ENCODE peak calls at places on chromosomes 12 and 14, in four cellular contexts. U is HCT116, P is fibroblast of pulmonary artery, C is GM23248. R is an unnamed sample.

GRCh38 chr14:45679852-45680251 is 426.9 kb upstream of the MIS18BP1 start:
- DNase-seq in U (peak; percentile 15), P (peak; percentile 48), C (peak; percentile 72), R (peak; percentile 33)

GRCh38 chr12:13074396-13075113 is 28.9 kb downstream of the GSG1 start:
- DNase-seq in U (no peak), P (no peak), C (peak; percentile 53), R (peak; percentile 57)

GRCh38 chr12:5593056-5593455 is 161.1 kb downstream of the NTF3 start:
- DNase-seq in U (no peak), P (no peak), C (no peak), R (no peak)

GRCh38 chr14:102530828-102531478 is 21.4 kb upstream of the ANKRD9 start:
- DNase-seq in U (no peak), P (no peak), C (no peak), R (no peak)

GRCh38 chr12:105995986-105996385 is 142.8 kb downstream of the NUAK1 start:
- DNase-seq in U (no peak), P (no peak), C (peak; percentile 9), R (no peak)

GRCh38 chr14:23494223-23494622 is 24.7 kb downstream of the NGDN start:
- DNase-seq in U (no peak), P (peak; percentile 51), C (no peak), R (peak; percentile 22)

GRCh38 chr12:64610660-64611429 is 550 bp downstream of the RASSF3 start:
- DNase-seq in U (no peak), P (peak; percentile 58), C (peak; percentile 76), R (peak; percentile 37)

GRCh38 chr14:76584271-76584702 is 177.0 kb upstream of the VASH1 start:
- DNase-seq in U (no peak), P (no peak), C (no peak), R (no peak)

GRCh38 chr12:1781770-1782169 is 38.6 kb upstream of the LRTM2 start:
- DNase-seq in U (no peak), P (peak; percentile 31), C (no peak), R (peak; percentile 21)

GRCh38 chr14:100449225-100449987 is 126.3 kb downstream of the SLC25A47 start:
- DNase-seq in U (no peak), P (no peak), C (no peak), R (no peak)

GRCh38 chr12:45208604-45209487 is 7.0 kb upstream of the ANO6 start:
- DNase-seq in U (peak; percentile 52), P (peak; percentile 63), C (peak; percentile 72), R (peak; percentile 74)

GRCh38 chr12:95218164-95218851 is 701 bp downstream of the VEZT start:
- DNase-seq in U (no peak), P (peak; percentile 62), C (peak; percentile 86), R (peak; percentile 72)

GRCh38 chr12:30417697-30418231 is 277.9 kb downstream of the IPO8 start:
- DNase-seq in U (peak; percentile 44), P (peak; percentile 87), C (peak; percentile 96), R (peak; percentile 92)

GRCh38 chr12:27290501-27291168 is 42.0 kb upstream of the BMAL2 start:
- DNase-seq in U (no peak), P (no peak), C (no peak), R (no peak)

GRCh38 chr14:34649344-34649743 is 19.4 kb upstream of the SNX6 start:
- DNase-seq in U (no peak), P (peak; percentile 81), C (peak; percentile 86), R (peak; percentile 79)

GRCh38 chr14:101590062-101590461 is 28.8 kb downstream of the DIO3 start:
- DNase-seq in U (no peak), P (no peak), C (no peak), R (no peak)

GRCh38 chr12:46217686-46218508 is 50.9 kb downstream of the SLC38A1 start:
- DNase-seq in U (no peak), P (no peak), C (no peak), R (no peak)

GRCh38 chr12:20602671-20603402 is 92.3 kb upstream of the SLCO1C1 start:
- DNase-seq in U (no peak), P (peak; percentile 62), C (peak; percentile 81), R (peak; percentile 77)

GRCh38 chr12:57008113-57008687 is 1.9 kb upstream of the ZBTB39 start:
- DNase-seq in U (peak; percentile 52), P (peak; percentile 84), C (peak; percentile 82), R (peak; percentile 84)

GRCh38 chr12:57012600-57013465 is 3.5 kb downstream of the TAC3 start:
- DNase-seq in U (no peak), P (no peak), C (no peak), R (no peak)

GRCh38 chr12:57010627-57011224 is 4.4 kb upstream of the ZBTB39 start:
- DNase-seq in U (no peak), P (no peak), C (no peak), R (no peak)

GRCh38 chr12:57009949-57010626 is 3.7 kb upstream of the ZBTB39 start:
- DNase-seq in U (no peak), P (no peak), C (no peak), R (no peak)

DNA sequence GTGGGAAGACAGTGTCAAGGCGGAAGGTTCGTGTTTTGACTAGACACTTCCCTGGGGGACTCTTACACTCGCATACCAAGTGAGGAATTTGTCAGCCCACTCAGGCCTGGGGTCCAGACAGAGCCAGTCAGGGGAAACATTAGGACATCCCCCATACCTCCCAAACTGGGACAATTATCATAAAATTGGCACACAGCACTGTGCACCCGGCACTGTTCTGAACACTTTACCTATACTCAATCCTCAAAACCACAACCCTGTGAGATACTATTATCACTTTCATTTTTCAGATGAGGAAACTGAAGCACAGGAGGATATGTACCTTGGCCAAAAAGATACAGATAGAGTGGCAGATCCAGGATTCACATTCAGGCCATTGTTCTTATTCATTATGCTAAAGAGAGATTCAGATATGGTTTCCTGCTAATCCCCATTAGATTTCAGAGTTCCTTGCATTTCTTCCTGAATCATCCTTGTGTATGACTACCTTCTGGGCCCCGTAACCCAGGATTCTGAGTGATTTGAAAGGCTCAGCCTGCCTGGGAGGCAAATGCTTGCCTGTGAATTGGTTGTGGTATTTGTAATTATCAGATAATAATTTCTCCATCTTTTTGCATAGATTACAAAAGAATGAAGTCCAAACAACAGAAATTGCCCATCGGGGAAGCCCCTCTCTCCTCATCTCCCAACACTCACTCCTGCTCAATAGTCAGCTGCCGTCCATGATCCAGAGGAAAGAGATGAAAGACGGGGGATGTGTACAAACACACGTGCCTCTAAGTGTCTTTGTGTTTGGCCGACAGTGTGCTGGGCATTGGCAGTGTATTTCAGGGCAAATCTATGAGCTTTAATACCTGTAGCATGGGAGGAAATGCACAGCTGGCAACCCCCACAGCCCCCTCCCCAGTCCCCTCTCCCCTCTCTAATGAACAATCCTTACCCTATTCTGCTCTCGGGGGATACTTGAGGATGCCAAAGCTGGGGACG is 4.6 kb downstream of the TAC3 start:
- DNase-seq in U (no peak), P (no peak), C (peak; percentile 35), R (no peak)
- H3K4me3 ChIP-seq in U (no peak overlapping the region), P (no peak overlapping the region), C (no peak overlapping the region), R (no peak overlapping the region)

GRCh38 chr14:80978403-80978802 is 23.0 kb downstream of the TSHR start:
- DNase-seq in U (no peak), P (no peak), C (no peak), R (no peak)

GRCh38 chr14:80982711-80983110 is 27.3 kb downstream of the TSHR start:
- DNase-seq in U (no peak), P (no peak), C (no peak), R (no peak)

GRCh38 chr14:80979951-80980350 is 24.5 kb downstream of the TSHR start:
- DNase-seq in U (no peak), P (no peak), C (no peak), R (no peak)

GRCh38 chr14:80981673-80982072 is 26.3 kb downstream of the TSHR start:
- DNase-seq in U (no peak), P (no peak), C (no peak), R (no peak)

GRCh38 chr14:80981156-80981555 is 25.7 kb downstream of the TSHR start:
- DNase-seq in U (no peak), P (no peak), C (no peak), R (no peak)
- H3K4me3 ChIP-seq in U (no peak overlapping the region), P (no peak overlapping the region), C (no peak overlapping the region), R (no peak overlapping the region)

DNA sequence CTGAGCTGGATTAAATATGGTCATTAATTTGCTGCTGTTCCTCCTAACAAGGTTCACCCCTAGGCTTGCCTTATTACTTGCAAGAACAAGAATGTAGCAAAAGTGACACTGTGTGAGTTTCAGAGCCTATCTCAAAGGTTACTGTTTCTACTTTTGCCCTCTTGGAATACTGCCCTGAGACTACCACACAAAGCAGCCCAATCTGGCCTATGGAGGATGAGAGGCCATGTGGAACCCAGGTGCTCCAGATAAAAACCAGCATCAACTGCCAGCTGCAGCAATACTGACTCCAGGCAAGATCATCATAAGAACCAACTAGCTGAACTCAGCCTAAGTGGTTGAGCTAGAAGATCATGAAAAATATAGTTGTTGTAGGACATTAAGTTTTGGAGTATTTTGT is 22.4 kb upstream of the SUPT16H start:
- DNase-seq in U (no peak), P (no peak), C (no peak), R (no peak)
- H3K4me3 ChIP-seq in U (no peak overlapping the region), P (no peak overlapping the region), C (no peak overlapping the region), R (no peak overlapping the region)

DNA sequence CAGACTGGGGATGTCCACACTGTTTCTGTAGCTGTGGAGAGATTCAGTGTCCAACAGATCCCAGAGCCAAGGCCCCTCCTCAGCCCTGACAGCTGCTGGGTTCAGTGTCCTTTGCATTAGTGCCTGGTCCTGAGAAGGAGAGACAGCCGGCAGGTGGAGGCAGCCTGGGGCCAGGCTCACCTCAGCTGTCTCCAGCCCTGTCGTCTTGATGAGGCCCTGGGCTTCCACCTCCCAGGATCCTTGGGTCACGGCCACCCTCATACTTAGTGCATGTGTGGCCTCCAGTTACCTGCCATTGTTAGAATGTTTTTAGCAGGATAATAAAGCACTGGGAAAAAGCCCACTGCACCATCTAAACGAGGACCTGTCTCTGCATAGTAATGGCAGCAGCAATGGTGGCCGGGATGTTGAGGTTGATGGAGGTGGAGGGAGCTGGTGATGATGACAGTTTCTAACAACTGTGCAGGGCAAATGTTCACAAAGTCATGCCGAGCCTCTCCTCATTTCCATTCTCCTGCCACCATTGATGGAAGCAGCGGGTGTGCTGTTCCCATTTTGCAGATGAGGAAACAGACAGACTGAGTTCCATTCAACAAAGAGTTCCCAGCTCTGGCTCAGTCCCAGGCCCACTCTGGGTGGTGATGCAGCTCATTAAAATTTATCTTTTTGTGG is 17.7 kb downstream of the ASB2 start:
- DNase-seq in U (no peak), P (no peak), C (no peak), R (no peak)
- H3K4me3 ChIP-seq in U (peak overlapping the region; percentile 42), P (no peak overlapping the region), C (no peak overlapping the region), R (no peak overlapping the region)

DNA sequence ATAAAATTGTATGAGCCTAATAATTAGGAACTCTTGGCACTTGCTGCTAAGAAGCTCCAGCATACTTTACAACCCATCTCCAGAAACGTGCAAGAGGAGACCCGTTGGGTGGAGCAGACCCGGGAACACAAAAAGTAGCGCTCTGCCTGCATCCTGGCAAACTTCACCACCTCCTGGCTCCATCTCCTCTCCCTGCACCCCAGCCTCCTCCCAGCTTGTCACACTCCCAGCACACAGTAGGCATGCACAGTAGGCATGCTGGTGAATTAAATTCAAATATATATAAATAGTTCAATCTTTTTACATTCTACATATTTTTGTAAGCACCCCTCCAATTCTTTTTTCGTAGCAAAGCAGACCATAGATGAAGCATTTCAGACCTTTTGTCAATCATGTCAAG is 1.2 kb downstream of the VSIG10 start:
- DNase-seq in U (no peak), P (no peak), C (no peak), R (no peak)
- H3K4me3 ChIP-seq in U (peak overlapping the region; percentile 83), P (peak overlapping the region; percentile 64), C (peak overlapping the region; percentile 78), R (peak overlapping the region; percentile 76)